ENCODE peak calls at places on chromosomes 11 and 22, in seven cellular contexts. One of them, this sample, is unnamed.
A peak's percentile ranks its signal among the peaks of the same experiment; 100 is the strongest.

GRCh38 chr11:64001552-64002427 is 15.6 kb downstream of the OTUB1 start:
- DNase-seq in SJSA1: no peak
- DNase-seq in effector memory CD4-positive, alpha-beta T cell: no peak
- DNase-seq in caudate nucleus: no peak
- DNase-seq in stimulated activated CD4-positive, alpha-beta T cell treated with anti-CD3 and anti-CD28 coated beads, Interleukin-1b, Interleukin-23, amount 100 ng/mL, for 1 hour: no peak
- DNase-seq in mesenchymal stem cell: peak; percentile 31
- DNase-seq in fibroblast of the aortic adventitia: peak; percentile 27
- DNase-seq in this sample: no peak

GRCh38 chr11:129280027-129280811 is 88.1 kb upstream of the ARHGAP32 start:
- DNase-seq in SJSA1: no peak
- DNase-seq in effector memory CD4-positive, alpha-beta T cell: no peak
- DNase-seq in caudate nucleus: no peak
- DNase-seq in stimulated activated CD4-positive, alpha-beta T cell treated with anti-CD3 and anti-CD28 coated beads, Interleukin-1b, Interleukin-23, amount 100 ng/mL, for 1 hour: no peak
- DNase-seq in mesenchymal stem cell: peak; percentile 12
- DNase-seq in fibroblast of the aortic adventitia: peak; percentile 23
- DNase-seq in this sample: no peak

GRCh38 chr22:39448205-39449054 is 8.4 kb upstream of the MGAT3 start:
- DNase-seq in SJSA1: no peak
- DNase-seq in effector memory CD4-positive, alpha-beta T cell: no peak
- DNase-seq in caudate nucleus: no peak
- DNase-seq in stimulated activated CD4-positive, alpha-beta T cell treated with anti-CD3 and anti-CD28 coated beads, Interleukin-1b, Interleukin-23, amount 100 ng/mL, for 1 hour: no peak
- DNase-seq in mesenchymal stem cell: no peak
- DNase-seq in fibroblast of the aortic adventitia: no peak
- DNase-seq in this sample: no peak

GRCh38 chr22:45007247-45007945 is 2.4 kb downstream of the PHF21B start:
- DNase-seq in SJSA1: no peak
- DNase-seq in effector memory CD4-positive, alpha-beta T cell: no peak
- DNase-seq in caudate nucleus: no peak
- DNase-seq in stimulated activated CD4-positive, alpha-beta T cell treated with anti-CD3 and anti-CD28 coated beads, Interleukin-1b, Interleukin-23, amount 100 ng/mL, for 1 hour: no peak
- DNase-seq in mesenchymal stem cell: peak; percentile 34
- DNase-seq in fibroblast of the aortic adventitia: no peak
- DNase-seq in this sample: no peak

GRCh38 chr11:112087212-112087611 is 539 bp downstream of the SDHD start:
- DNase-seq in SJSA1: no peak
- DNase-seq in effector memory CD4-positive, alpha-beta T cell: no peak
- DNase-seq in caudate nucleus: no peak
- DNase-seq in stimulated activated CD4-positive, alpha-beta T cell treated with anti-CD3 and anti-CD28 coated beads, Interleukin-1b, Interleukin-23, amount 100 ng/mL, for 1 hour: no peak
- DNase-seq in mesenchymal stem cell: no peak
- DNase-seq in fibroblast of the aortic adventitia: no peak
- DNase-seq in this sample: no peak

GRCh38 chr11:99351620-99352019 is 330.9 kb downstream of the CNTN5 start:
- DNase-seq in SJSA1: no peak
- DNase-seq in effector memory CD4-positive, alpha-beta T cell: no peak
- DNase-seq in caudate nucleus: no peak
- DNase-seq in stimulated activated CD4-positive, alpha-beta T cell treated with anti-CD3 and anti-CD28 coated beads, Interleukin-1b, Interleukin-23, amount 100 ng/mL, for 1 hour: no peak
- DNase-seq in mesenchymal stem cell: no peak
- DNase-seq in fibroblast of the aortic adventitia: no peak
- DNase-seq in this sample: no peak

GRCh38 chr11:71420455-71421241 is 27.5 kb downstream of the DHCR7 start:
- DNase-seq in SJSA1: peak; percentile 20
- DNase-seq in effector memory CD4-positive, alpha-beta T cell: no peak
- DNase-seq in caudate nucleus: no peak
- DNase-seq in stimulated activated CD4-positive, alpha-beta T cell treated with anti-CD3 and anti-CD28 coated beads, Interleukin-1b, Interleukin-23, amount 100 ng/mL, for 1 hour: no peak
- DNase-seq in mesenchymal stem cell: peak; percentile 55
- DNase-seq in fibroblast of the aortic adventitia: peak; percentile 63
- DNase-seq in this sample: no peak

GRCh38 chr22:40281717-40282116 is 64.6 kb upstream of the ADSL start:
- DNase-seq in SJSA1: no peak
- DNase-seq in effector memory CD4-positive, alpha-beta T cell: no peak
- DNase-seq in caudate nucleus: no peak
- DNase-seq in stimulated activated CD4-positive, alpha-beta T cell treated with anti-CD3 and anti-CD28 coated beads, Interleukin-1b, Interleukin-23, amount 100 ng/mL, for 1 hour: no peak
- DNase-seq in mesenchymal stem cell: no peak
- DNase-seq in fibroblast of the aortic adventitia: no peak
- DNase-seq in this sample: no peak

GRCh38 chr11:123585721-123586120 is 68.7 kb downstream of the SCN3B start:
- DNase-seq in SJSA1: no peak
- DNase-seq in effector memory CD4-positive, alpha-beta T cell: no peak
- DNase-seq in caudate nucleus: no peak
- DNase-seq in stimulated activated CD4-positive, alpha-beta T cell treated with anti-CD3 and anti-CD28 coated beads, Interleukin-1b, Interleukin-23, amount 100 ng/mL, for 1 hour: no peak
- DNase-seq in mesenchymal stem cell: no peak
- DNase-seq in fibroblast of the aortic adventitia: no peak
- DNase-seq in this sample: no peak

GRCh38 chr11:34148504-34149165 is 43.2 kb downstream of the NAT10 start:
- DNase-seq in SJSA1: no peak
- DNase-seq in effector memory CD4-positive, alpha-beta T cell: no peak
- DNase-seq in caudate nucleus: no peak
- DNase-seq in stimulated activated CD4-positive, alpha-beta T cell treated with anti-CD3 and anti-CD28 coated beads, Interleukin-1b, Interleukin-23, amount 100 ng/mL, for 1 hour: no peak
- DNase-seq in mesenchymal stem cell: no peak
- DNase-seq in fibroblast of the aortic adventitia: no peak
- DNase-seq in this sample: no peak

GRCh38 chr22:35961480-35961902 is 67.1 kb downstream of the RBFOX2 start:
- DNase-seq in SJSA1: peak; percentile 48
- DNase-seq in effector memory CD4-positive, alpha-beta T cell: no peak
- DNase-seq in caudate nucleus: peak; percentile 39
- DNase-seq in stimulated activated CD4-positive, alpha-beta T cell treated with anti-CD3 and anti-CD28 coated beads, Interleukin-1b, Interleukin-23, amount 100 ng/mL, for 1 hour: no peak
- DNase-seq in mesenchymal stem cell: peak; percentile 80
- DNase-seq in fibroblast of the aortic adventitia: peak; percentile 88
- DNase-seq in this sample: peak; percentile 55

GRCh38 chr11:121366970-121367369 is 74.4 kb downstream of the SC5D start:
- DNase-seq in SJSA1: no peak
- DNase-seq in effector memory CD4-positive, alpha-beta T cell: no peak
- DNase-seq in caudate nucleus: no peak
- DNase-seq in stimulated activated CD4-positive, alpha-beta T cell treated with anti-CD3 and anti-CD28 coated beads, Interleukin-1b, Interleukin-23, amount 100 ng/mL, for 1 hour: no peak
- DNase-seq in mesenchymal stem cell: peak; percentile 24
- DNase-seq in fibroblast of the aortic adventitia: no peak
- DNase-seq in this sample: no peak

GRCh38 chr11:2655834-2656622 is 43.8 kb downstream of the KCNQ1OT1 start:
- DNase-seq in SJSA1: peak; percentile 32
- DNase-seq in effector memory CD4-positive, alpha-beta T cell: no peak
- DNase-seq in caudate nucleus: no peak
- DNase-seq in stimulated activated CD4-positive, alpha-beta T cell treated with anti-CD3 and anti-CD28 coated beads, Interleukin-1b, Interleukin-23, amount 100 ng/mL, for 1 hour: no peak
- DNase-seq in mesenchymal stem cell: peak; percentile 50
- DNase-seq in fibroblast of the aortic adventitia: peak; percentile 13
- DNase-seq in this sample: no peak

GRCh38 chr11:117851091-117851490 is 25.4 kb downstream of the FXYD6 start:
- DNase-seq in SJSA1: no peak
- DNase-seq in effector memory CD4-positive, alpha-beta T cell: no peak
- DNase-seq in caudate nucleus: no peak
- DNase-seq in stimulated activated CD4-positive, alpha-beta T cell treated with anti-CD3 and anti-CD28 coated beads, Interleukin-1b, Interleukin-23, amount 100 ng/mL, for 1 hour: no peak
- DNase-seq in mesenchymal stem cell: no peak
- DNase-seq in fibroblast of the aortic adventitia: no peak
- DNase-seq in this sample: no peak

GRCh38 chr11:30908272-30908671 is 322.1 kb upstream of the MPPED2 start:
- DNase-seq in SJSA1: no peak
- DNase-seq in effector memory CD4-positive, alpha-beta T cell: no peak
- DNase-seq in caudate nucleus: no peak
- DNase-seq in stimulated activated CD4-positive, alpha-beta T cell treated with anti-CD3 and anti-CD28 coated beads, Interleukin-1b, Interleukin-23, amount 100 ng/mL, for 1 hour: no peak
- DNase-seq in mesenchymal stem cell: no peak
- DNase-seq in fibroblast of the aortic adventitia: no peak
- DNase-seq in this sample: no peak

GRCh38 chr11:100876826-100877545 is 189.9 kb downstream of the ARHGAP42 start:
- DNase-seq in SJSA1: peak; percentile 82
- DNase-seq in effector memory CD4-positive, alpha-beta T cell: no peak
- DNase-seq in caudate nucleus: no peak
- DNase-seq in stimulated activated CD4-positive, alpha-beta T cell treated with anti-CD3 and anti-CD28 coated beads, Interleukin-1b, Interleukin-23, amount 100 ng/mL, for 1 hour: no peak
- DNase-seq in mesenchymal stem cell: peak; percentile 95
- DNase-seq in fibroblast of the aortic adventitia: peak; percentile 98
- DNase-seq in this sample: peak; percentile 95

GRCh38 chr11:29447821-29448220 is 569.0 kb downstream of the KCNA4 start:
- DNase-seq in SJSA1: no peak
- DNase-seq in effector memory CD4-positive, alpha-beta T cell: no peak
- DNase-seq in caudate nucleus: no peak
- DNase-seq in stimulated activated CD4-positive, alpha-beta T cell treated with anti-CD3 and anti-CD28 coated beads, Interleukin-1b, Interleukin-23, amount 100 ng/mL, for 1 hour: no peak
- DNase-seq in mesenchymal stem cell: no peak
- DNase-seq in fibroblast of the aortic adventitia: no peak
- DNase-seq in this sample: no peak

GRCh38 chr11:64276653-64277431 is 7.6 kb downstream of the BAD start:
- DNase-seq in SJSA1: no peak
- DNase-seq in effector memory CD4-positive, alpha-beta T cell: no peak
- DNase-seq in caudate nucleus: no peak
- DNase-seq in stimulated activated CD4-positive, alpha-beta T cell treated with anti-CD3 and anti-CD28 coated beads, Interleukin-1b, Interleukin-23, amount 100 ng/mL, for 1 hour: no peak
- DNase-seq in mesenchymal stem cell: no peak
- DNase-seq in fibroblast of the aortic adventitia: no peak
- DNase-seq in this sample: no peak

GRCh38 chr11:117538731-117539130 is 211.1 kb downstream of the CEP164 start:
- DNase-seq in SJSA1: no peak
- DNase-seq in effector memory CD4-positive, alpha-beta T cell: no peak
- DNase-seq in caudate nucleus: no peak
- DNase-seq in stimulated activated CD4-positive, alpha-beta T cell treated with anti-CD3 and anti-CD28 coated beads, Interleukin-1b, Interleukin-23, amount 100 ng/mL, for 1 hour: no peak
- DNase-seq in mesenchymal stem cell: peak; percentile 5
- DNase-seq in fibroblast of the aortic adventitia: no peak
- DNase-seq in this sample: peak; percentile 10

GRCh38 chr22:44125421-44125820 is 55.3 kb upstream of the PARVG start:
- DNase-seq in SJSA1: no peak
- DNase-seq in effector memory CD4-positive, alpha-beta T cell: no peak
- DNase-seq in caudate nucleus: no peak
- DNase-seq in stimulated activated CD4-positive, alpha-beta T cell treated with anti-CD3 and anti-CD28 coated beads, Interleukin-1b, Interleukin-23, amount 100 ng/mL, for 1 hour: no peak
- DNase-seq in mesenchymal stem cell: no peak
- DNase-seq in fibroblast of the aortic adventitia: no peak
- DNase-seq in this sample: no peak

GRCh38 chr11:27210509-27210908 is 152.5 kb downstream of the CCDC34 start:
- DNase-seq in SJSA1: no peak
- DNase-seq in effector memory CD4-positive, alpha-beta T cell: no peak
- DNase-seq in caudate nucleus: no peak
- DNase-seq in stimulated activated CD4-positive, alpha-beta T cell treated with anti-CD3 and anti-CD28 coated beads, Interleukin-1b, Interleukin-23, amount 100 ng/mL, for 1 hour: no peak
- DNase-seq in mesenchymal stem cell: no peak
- DNase-seq in fibroblast of the aortic adventitia: no peak
- DNase-seq in this sample: no peak

GRCh38 chr11:44529895-44530412 is 35.5 kb upstream of the CD82 start:
- DNase-seq in SJSA1: no peak
- DNase-seq in effector memory CD4-positive, alpha-beta T cell: no peak
- DNase-seq in caudate nucleus: no peak
- DNase-seq in stimulated activated CD4-positive, alpha-beta T cell treated with anti-CD3 and anti-CD28 coated beads, Interleukin-1b, Interleukin-23, amount 100 ng/mL, for 1 hour: no peak
- DNase-seq in mesenchymal stem cell: no peak
- DNase-seq in fibroblast of the aortic adventitia: no peak
- DNase-seq in this sample: no peak

GRCh38 chr22:47107431-47107830 is 345.0 kb downstream of the TBC1D22A start:
- DNase-seq in SJSA1: peak; percentile 36
- DNase-seq in effector memory CD4-positive, alpha-beta T cell: no peak
- DNase-seq in caudate nucleus: no peak
- DNase-seq in stimulated activated CD4-positive, alpha-beta T cell treated with anti-CD3 and anti-CD28 coated beads, Interleukin-1b, Interleukin-23, amount 100 ng/mL, for 1 hour: no peak
- DNase-seq in mesenchymal stem cell: peak; percentile 75
- DNase-seq in fibroblast of the aortic adventitia: peak; percentile 83
- DNase-seq in this sample: peak; percentile 31

GRCh38 chr11:44011797-44012196 is 36.0 kb upstream of the ACCSL start:
- DNase-seq in SJSA1: no peak
- DNase-seq in effector memory CD4-positive, alpha-beta T cell: no peak
- DNase-seq in caudate nucleus: no peak
- DNase-seq in stimulated activated CD4-positive, alpha-beta T cell treated with anti-CD3 and anti-CD28 coated beads, Interleukin-1b, Interleukin-23, amount 100 ng/mL, for 1 hour: no peak
- DNase-seq in mesenchymal stem cell: no peak
- DNase-seq in fibroblast of the aortic adventitia: peak; percentile 56
- DNase-seq in this sample: no peak

GRCh38 chr11:62120466-62120865 is 3.3 kb upstream of the INCENP start:
- DNase-seq in SJSA1: no peak
- DNase-seq in effector memory CD4-positive, alpha-beta T cell: no peak
- DNase-seq in caudate nucleus: no peak
- DNase-seq in stimulated activated CD4-positive, alpha-beta T cell treated with anti-CD3 and anti-CD28 coated beads, Interleukin-1b, Interleukin-23, amount 100 ng/mL, for 1 hour: no peak
- DNase-seq in mesenchymal stem cell: no peak
- DNase-seq in fibroblast of the aortic adventitia: no peak
- DNase-seq in this sample: no peak

GRCh38 chr22:31680764-31681624 is 19.0 kb upstream of the PISD start:
- DNase-seq in SJSA1: peak; percentile 77
- DNase-seq in effector memory CD4-positive, alpha-beta T cell: no peak
- DNase-seq in caudate nucleus: no peak
- DNase-seq in stimulated activated CD4-positive, alpha-beta T cell treated with anti-CD3 and anti-CD28 coated beads, Interleukin-1b, Interleukin-23, amount 100 ng/mL, for 1 hour: no peak
- DNase-seq in mesenchymal stem cell: peak; percentile 34
- DNase-seq in fibroblast of the aortic adventitia: peak; percentile 84
- DNase-seq in this sample: peak; percentile 50

GRCh38 chr11:122910775-122911174 is 28.2 kb downstream of the JHY start:
- DNase-seq in SJSA1: no peak
- DNase-seq in effector memory CD4-positive, alpha-beta T cell: no peak
- DNase-seq in caudate nucleus: no peak
- DNase-seq in stimulated activated CD4-positive, alpha-beta T cell treated with anti-CD3 and anti-CD28 coated beads, Interleukin-1b, Interleukin-23, amount 100 ng/mL, for 1 hour: no peak
- DNase-seq in mesenchymal stem cell: peak; percentile 28
- DNase-seq in fibroblast of the aortic adventitia: peak; percentile 67
- DNase-seq in this sample: no peak

GRCh38 chr22:23152238-23153114 is 7.2 kb downstream of the RAB36 start:
- DNase-seq in SJSA1: no peak
- DNase-seq in effector memory CD4-positive, alpha-beta T cell: no peak
- DNase-seq in caudate nucleus: no peak
- DNase-seq in stimulated activated CD4-positive, alpha-beta T cell treated with anti-CD3 and anti-CD28 coated beads, Interleukin-1b, Interleukin-23, amount 100 ng/mL, for 1 hour: no peak
- DNase-seq in mesenchymal stem cell: no peak
- DNase-seq in fibroblast of the aortic adventitia: no peak
- DNase-seq in this sample: no peak

GRCh38 chr11:98029832-98030231 is 990.9 kb upstream of the CNTN5 start:
- DNase-seq in SJSA1: no peak
- DNase-seq in effector memory CD4-positive, alpha-beta T cell: no peak
- DNase-seq in caudate nucleus: no peak
- DNase-seq in stimulated activated CD4-positive, alpha-beta T cell treated with anti-CD3 and anti-CD28 coated beads, Interleukin-1b, Interleukin-23, amount 100 ng/mL, for 1 hour: no peak
- DNase-seq in mesenchymal stem cell: no peak
- DNase-seq in fibroblast of the aortic adventitia: no peak
- DNase-seq in this sample: no peak

GRCh38 chr11:65615950-65616574 is 486 bp downstream of the PCNX3 start:
- DNase-seq in SJSA1: no peak
- DNase-seq in effector memory CD4-positive, alpha-beta T cell: no peak
- DNase-seq in caudate nucleus: no peak
- DNase-seq in stimulated activated CD4-positive, alpha-beta T cell treated with anti-CD3 and anti-CD28 coated beads, Interleukin-1b, Interleukin-23, amount 100 ng/mL, for 1 hour: no peak
- DNase-seq in mesenchymal stem cell: no peak
- DNase-seq in fibroblast of the aortic adventitia: no peak
- DNase-seq in this sample: no peak

GRCh38 chr11:69352181-69352580 is 58.2 kb downstream of the MYEOV start:
- DNase-seq in SJSA1: no peak
- DNase-seq in effector memory CD4-positive, alpha-beta T cell: no peak
- DNase-seq in caudate nucleus: no peak
- DNase-seq in stimulated activated CD4-positive, alpha-beta T cell treated with anti-CD3 and anti-CD28 coated beads, Interleukin-1b, Interleukin-23, amount 100 ng/mL, for 1 hour: no peak
- DNase-seq in mesenchymal stem cell: no peak
- DNase-seq in fibroblast of the aortic adventitia: peak; percentile 7
- DNase-seq in this sample: no peak

GRCh38 chr11:98657711-98658110 is 363.0 kb upstream of the CNTN5 start:
- DNase-seq in SJSA1: no peak
- DNase-seq in effector memory CD4-positive, alpha-beta T cell: no peak
- DNase-seq in caudate nucleus: no peak
- DNase-seq in stimulated activated CD4-positive, alpha-beta T cell treated with anti-CD3 and anti-CD28 coated beads, Interleukin-1b, Interleukin-23, amount 100 ng/mL, for 1 hour: no peak
- DNase-seq in mesenchymal stem cell: no peak
- DNase-seq in fibroblast of the aortic adventitia: no peak
- DNase-seq in this sample: no peak

GRCh38 chr22:45640941-45641621 is 30.6 kb upstream of the ATXN10 start:
- DNase-seq in SJSA1: no peak
- DNase-seq in effector memory CD4-positive, alpha-beta T cell: no peak
- DNase-seq in caudate nucleus: no peak
- DNase-seq in stimulated activated CD4-positive, alpha-beta T cell treated with anti-CD3 and anti-CD28 coated beads, Interleukin-1b, Interleukin-23, amount 100 ng/mL, for 1 hour: no peak
- DNase-seq in mesenchymal stem cell: no peak
- DNase-seq in fibroblast of the aortic adventitia: no peak
- DNase-seq in this sample: no peak

GRCh38 chr22:19375435-19375834 is 56.1 kb downstream of the HIRA start:
- DNase-seq in SJSA1: no peak
- DNase-seq in effector memory CD4-positive, alpha-beta T cell: no peak
- DNase-seq in caudate nucleus: no peak
- DNase-seq in stimulated activated CD4-positive, alpha-beta T cell treated with anti-CD3 and anti-CD28 coated beads, Interleukin-1b, Interleukin-23, amount 100 ng/mL, for 1 hour: no peak
- DNase-seq in mesenchymal stem cell: no peak
- DNase-seq in fibroblast of the aortic adventitia: no peak
- DNase-seq in this sample: no peak

GRCh38 chr22:20319041-20319744 is 667 bp downstream of the DGCR6L start:
- DNase-seq in SJSA1: no peak
- DNase-seq in effector memory CD4-positive, alpha-beta T cell: no peak
- DNase-seq in caudate nucleus: no peak
- DNase-seq in stimulated activated CD4-positive, alpha-beta T cell treated with anti-CD3 and anti-CD28 coated beads, Interleukin-1b, Interleukin-23, amount 100 ng/mL, for 1 hour: no peak
- DNase-seq in mesenchymal stem cell: peak; percentile 54
- DNase-seq in fibroblast of the aortic adventitia: peak; percentile 23
- DNase-seq in this sample: no peak

GRCh38 chr22:20741634-20742581 is 32.0 kb upstream of the SERPIND1 start:
- DNase-seq in SJSA1: no peak
- DNase-seq in effector memory CD4-positive, alpha-beta T cell: no peak
- DNase-seq in caudate nucleus: no peak
- DNase-seq in stimulated activated CD4-positive, alpha-beta T cell treated with anti-CD3 and anti-CD28 coated beads, Interleukin-1b, Interleukin-23, amount 100 ng/mL, for 1 hour: no peak
- DNase-seq in mesenchymal stem cell: peak; percentile 19
- DNase-seq in fibroblast of the aortic adventitia: peak; percentile 22
- DNase-seq in this sample: no peak

GRCh38 chr11:84089072-84090057 is 803.2 kb upstream of the CCDC90B start:
- DNase-seq in SJSA1: no peak
- DNase-seq in effector memory CD4-positive, alpha-beta T cell: no peak
- DNase-seq in caudate nucleus: peak; percentile 64
- DNase-seq in stimulated activated CD4-positive, alpha-beta T cell treated with anti-CD3 and anti-CD28 coated beads, Interleukin-1b, Interleukin-23, amount 100 ng/mL, for 1 hour: no peak
- DNase-seq in mesenchymal stem cell: peak; percentile 28
- DNase-seq in fibroblast of the aortic adventitia: no peak
- DNase-seq in this sample: no peak

GRCh38 chr22:26362471-26362870 is 66.6 kb upstream of the ASPHD2 start:
- DNase-seq in SJSA1: no peak
- DNase-seq in effector memory CD4-positive, alpha-beta T cell: no peak
- DNase-seq in caudate nucleus: no peak
- DNase-seq in stimulated activated CD4-positive, alpha-beta T cell treated with anti-CD3 and anti-CD28 coated beads, Interleukin-1b, Interleukin-23, amount 100 ng/mL, for 1 hour: no peak
- DNase-seq in mesenchymal stem cell: no peak
- DNase-seq in fibroblast of the aortic adventitia: peak; percentile 11
- DNase-seq in this sample: peak; percentile 34